ENCODE peak calls at places on chromosome 6, in ten cellular contexts. One of them, this sample, is unnamed.

GRCh38 chr6:50905297-50905696 is 86.6 kb downstream of the TFAP2B start:
- DNase-seq in GM12865: no peak
- DNase-seq in A549: no peak
- DNase-seq in fibroblast of pulmonary artery: no peak
- DNase-seq in pancreas: no peak
- DNase-seq in colonic mucosa: no peak
- DNase-seq in osteoblast: no peak
- DNase-seq in stomach: no peak
- DNase-seq in CD8-positive, alpha-beta T cell: no peak
- DNase-seq in endothelial cell: no peak
- DNase-seq in this sample: no peak

GRCh38 chr6:4656106-4656505 is 120.1 kb upstream of the CDYL start:
- DNase-seq in osteoblast: no peak
- DNase-seq in GM12865: no peak
- DNase-seq in stomach: no peak
- DNase-seq in A549: no peak
- DNase-seq in CD8-positive, alpha-beta T cell: no peak
- DNase-seq in fibroblast of pulmonary artery: no peak
- DNase-seq in pancreas: no peak
- DNase-seq in endothelial cell: no peak
- DNase-seq in colonic mucosa: no peak
- DNase-seq in this sample: no peak

GRCh38 chr6:119322034-119322433 is 27.5 kb downstream of the MAN1A1 start:
- DNase-seq in A549: no peak
- DNase-seq in GM12865: no peak
- DNase-seq in stomach: no peak
- DNase-seq in CD8-positive, alpha-beta T cell: no peak
- DNase-seq in endothelial cell: no peak
- DNase-seq in osteoblast: no peak
- DNase-seq in fibroblast of pulmonary artery: no peak
- DNase-seq in pancreas: no peak
- DNase-seq in colonic mucosa: no peak
- DNase-seq in this sample: no peak

GRCh38 chr6:6884193-6884627 is 223.6 kb upstream of the RREB1 start:
- DNase-seq in endothelial cell: no peak
- DNase-seq in pancreas: no peak
- DNase-seq in fibroblast of pulmonary artery: peak; percentile 61
- DNase-seq in CD8-positive, alpha-beta T cell: no peak
- DNase-seq in colonic mucosa: no peak
- DNase-seq in osteoblast: no peak
- DNase-seq in stomach: no peak
- DNase-seq in A549: no peak
- DNase-seq in GM12865: no peak
- DNase-seq in this sample: no peak

GRCh38 chr6:78810146-78810545 is 57.2 kb upstream of the IRAK1BP1 start:
- DNase-seq in colonic mucosa: peak; percentile 50
- DNase-seq in fibroblast of pulmonary artery: peak; percentile 65
- DNase-seq in endothelial cell: peak; percentile 37
- DNase-seq in GM12865: peak; percentile 32
- DNase-seq in CD8-positive, alpha-beta T cell: no peak
- DNase-seq in stomach: no peak
- DNase-seq in osteoblast: peak; percentile 41
- DNase-seq in A549: peak; percentile 23
- DNase-seq in pancreas: no peak
- DNase-seq in this sample: no peak

GRCh38 chr6:126919947-126920346 is 198.5 kb upstream of the RSPO3 start:
- DNase-seq in pancreas: no peak
- DNase-seq in osteoblast: peak; percentile 34
- DNase-seq in stomach: no peak
- DNase-seq in fibroblast of pulmonary artery: peak; percentile 95
- DNase-seq in A549: peak; percentile 62
- DNase-seq in CD8-positive, alpha-beta T cell: no peak
- DNase-seq in GM12865: no peak
- DNase-seq in endothelial cell: no peak
- DNase-seq in colonic mucosa: no peak
- DNase-seq in this sample: no peak

GRCh38 chr6:7140631-7141366 is 33.0 kb downstream of the RREB1 start:
- DNase-seq in fibroblast of pulmonary artery: peak; percentile 70
- DNase-seq in CD8-positive, alpha-beta T cell: peak; percentile 78
- DNase-seq in pancreas: peak; percentile 94
- DNase-seq in colonic mucosa: peak; percentile 91
- DNase-seq in stomach: peak; percentile 90
- DNase-seq in A549: peak; percentile 60
- DNase-seq in GM12865: peak; percentile 82
- DNase-seq in endothelial cell: peak; percentile 88
- DNase-seq in osteoblast: peak; percentile 99
- DNase-seq in this sample: peak; percentile 82

GRCh38 chr6:39348740-39349139 is 26.2 kb upstream of the KCNK16 start:
- DNase-seq in stomach: no peak
- DNase-seq in colonic mucosa: no peak
- DNase-seq in CD8-positive, alpha-beta T cell: no peak
- DNase-seq in osteoblast: no peak
- DNase-seq in endothelial cell: no peak
- DNase-seq in pancreas: no peak
- DNase-seq in GM12865: no peak
- DNase-seq in fibroblast of pulmonary artery: no peak
- DNase-seq in A549: no peak
- DNase-seq in this sample: no peak

GRCh38 chr6:20319520-20320357 is 81.9 kb upstream of the E2F3 start:
- DNase-seq in pancreas: no peak
- DNase-seq in colonic mucosa: peak; percentile 24
- DNase-seq in endothelial cell: no peak
- DNase-seq in GM12865: peak; percentile 97
- DNase-seq in osteoblast: no peak
- DNase-seq in A549: no peak
- DNase-seq in fibroblast of pulmonary artery: no peak
- DNase-seq in CD8-positive, alpha-beta T cell: peak; percentile 61
- DNase-seq in stomach: peak; percentile 40
- DNase-seq in this sample: no peak

GRCh38 chr6:150735340-150735851 is 130.1 kb upstream of the MTHFD1L start:
- DNase-seq in GM12865: no peak
- DNase-seq in colonic mucosa: no peak
- DNase-seq in endothelial cell: no peak
- DNase-seq in osteoblast: no peak
- DNase-seq in stomach: no peak
- DNase-seq in fibroblast of pulmonary artery: no peak
- DNase-seq in pancreas: no peak
- DNase-seq in CD8-positive, alpha-beta T cell: no peak
- DNase-seq in A549: no peak
- DNase-seq in this sample: no peak

GRCh38 chr6:20092071-20092566 is 120.2 kb downstream of the MBOAT1 start:
- DNase-seq in CD8-positive, alpha-beta T cell: no peak
- DNase-seq in A549: peak; percentile 56
- DNase-seq in GM12865: peak; percentile 59
- DNase-seq in osteoblast: peak; percentile 72
- DNase-seq in stomach: no peak
- DNase-seq in pancreas: no peak
- DNase-seq in endothelial cell: peak; percentile 24
- DNase-seq in fibroblast of pulmonary artery: peak; percentile 73
- DNase-seq in colonic mucosa: no peak
- DNase-seq in this sample: no peak

GRCh38 chr6:157944983-157945931 is 36.4 kb upstream of the SYNJ2 start:
- DNase-seq in pancreas: no peak
- DNase-seq in A549: no peak
- DNase-seq in fibroblast of pulmonary artery: no peak
- DNase-seq in endothelial cell: no peak
- DNase-seq in CD8-positive, alpha-beta T cell: peak; percentile 28
- DNase-seq in stomach: no peak
- DNase-seq in GM12865: no peak
- DNase-seq in colonic mucosa: no peak
- DNase-seq in osteoblast: no peak
- DNase-seq in this sample: no peak

GRCh38 chr6:12403201-12403826 is 113.2 kb downstream of the EDN1 start:
- DNase-seq in fibroblast of pulmonary artery: peak; percentile 48
- DNase-seq in endothelial cell: no peak
- DNase-seq in pancreas: no peak
- DNase-seq in colonic mucosa: no peak
- DNase-seq in A549: peak; percentile 33
- DNase-seq in osteoblast: peak; percentile 68
- DNase-seq in stomach: no peak
- DNase-seq in GM12865: no peak
- DNase-seq in CD8-positive, alpha-beta T cell: no peak
- DNase-seq in this sample: no peak

GRCh38 chr6:5490495-5491069 is 229.3 kb downstream of the FARS2 start:
- DNase-seq in GM12865: no peak
- DNase-seq in endothelial cell: no peak
- DNase-seq in colonic mucosa: no peak
- DNase-seq in A549: no peak
- DNase-seq in stomach: no peak
- DNase-seq in fibroblast of pulmonary artery: no peak
- DNase-seq in osteoblast: no peak
- DNase-seq in CD8-positive, alpha-beta T cell: no peak
- DNase-seq in pancreas: no peak
- DNase-seq in this sample: no peak

GRCh38 chr6:149317656-149318571 is at the start of gene TAB2:
- DNase-seq in GM12865: peak; percentile 66
- DNase-seq in pancreas: no peak
- DNase-seq in colonic mucosa: peak; percentile 60
- DNase-seq in endothelial cell: peak; percentile 57
- DNase-seq in fibroblast of pulmonary artery: no peak
- DNase-seq in stomach: peak; percentile 39
- DNase-seq in CD8-positive, alpha-beta T cell: peak; percentile 67
- DNase-seq in A549: peak; percentile 18
- DNase-seq in osteoblast: peak; percentile 90
- DNase-seq in this sample: peak; percentile 75

DNA sequence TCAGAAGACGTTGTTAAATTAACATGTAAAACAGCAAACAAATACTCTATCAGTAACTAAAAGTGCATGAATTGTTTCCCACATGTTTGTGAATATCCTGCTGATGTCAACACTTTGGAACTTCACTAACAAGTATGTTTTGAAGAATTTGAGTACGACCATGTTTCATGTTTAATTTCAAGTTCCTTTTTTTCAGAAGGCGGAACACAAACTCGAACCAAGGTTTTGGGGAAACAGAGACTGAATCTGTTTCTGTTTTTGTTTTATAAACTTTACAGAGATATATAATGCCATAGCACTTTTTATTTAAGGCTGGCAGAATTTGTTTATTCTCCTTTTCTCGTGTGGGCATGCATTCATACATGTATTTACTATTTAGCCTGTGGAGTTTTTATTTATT is 509.3 kb upstream of the CITED2 start:
- DNase-seq in stomach: no peak
- DNase-seq in endothelial cell: no peak
- DNase-seq in pancreas: no peak
- DNase-seq in CD8-positive, alpha-beta T cell: no peak
- DNase-seq in A549: no peak
- DNase-seq in fibroblast of pulmonary artery: peak; percentile 22
- DNase-seq in GM12865: no peak
- DNase-seq in osteoblast: no peak
- DNase-seq in colonic mucosa: no peak
- DNase-seq in this sample: no peak
- TF ChIP-seq CTCF in stomach: no peak
- TF ChIP-seq CTCF in endothelial cell: no peak
- TF ChIP-seq CTCF in pancreas: no peak
- TF ChIP-seq CTCF in CD8-positive, alpha-beta T cell: no peak
- TF ChIP-seq CTCF in A549: no peak
- TF ChIP-seq CTCF in fibroblast of pulmonary artery: no peak
- TF ChIP-seq CTCF in GM12865: no peak
- TF ChIP-seq CTCF in osteoblast: no peak
- TF ChIP-seq CTCF in colonic mucosa: no peak
- TF ChIP-seq CTCF in this sample: no peak

GRCh38 chr6:134814076-134814709 is 135.7 kb downstream of the ALDH8A1 start:
- DNase-seq in endothelial cell: no peak
- DNase-seq in A549: peak; percentile 19
- DNase-seq in colonic mucosa: no peak
- DNase-seq in CD8-positive, alpha-beta T cell: no peak
- DNase-seq in stomach: no peak
- DNase-seq in GM12865: no peak
- DNase-seq in fibroblast of pulmonary artery: no peak
- DNase-seq in osteoblast: no peak
- DNase-seq in pancreas: no peak
- DNase-seq in this sample: no peak
- TF ChIP-seq CTCF in endothelial cell: no peak
- TF ChIP-seq CTCF in A549: no peak
- TF ChIP-seq CTCF in colonic mucosa: no peak
- TF ChIP-seq CTCF in CD8-positive, alpha-beta T cell: no peak
- TF ChIP-seq CTCF in stomach: no peak
- TF ChIP-seq CTCF in GM12865: no peak
- TF ChIP-seq CTCF in fibroblast of pulmonary artery: no peak
- TF ChIP-seq CTCF in osteoblast: no peak
- TF ChIP-seq CTCF in pancreas: no peak
- TF ChIP-seq CTCF in this sample: no peak

DNA sequence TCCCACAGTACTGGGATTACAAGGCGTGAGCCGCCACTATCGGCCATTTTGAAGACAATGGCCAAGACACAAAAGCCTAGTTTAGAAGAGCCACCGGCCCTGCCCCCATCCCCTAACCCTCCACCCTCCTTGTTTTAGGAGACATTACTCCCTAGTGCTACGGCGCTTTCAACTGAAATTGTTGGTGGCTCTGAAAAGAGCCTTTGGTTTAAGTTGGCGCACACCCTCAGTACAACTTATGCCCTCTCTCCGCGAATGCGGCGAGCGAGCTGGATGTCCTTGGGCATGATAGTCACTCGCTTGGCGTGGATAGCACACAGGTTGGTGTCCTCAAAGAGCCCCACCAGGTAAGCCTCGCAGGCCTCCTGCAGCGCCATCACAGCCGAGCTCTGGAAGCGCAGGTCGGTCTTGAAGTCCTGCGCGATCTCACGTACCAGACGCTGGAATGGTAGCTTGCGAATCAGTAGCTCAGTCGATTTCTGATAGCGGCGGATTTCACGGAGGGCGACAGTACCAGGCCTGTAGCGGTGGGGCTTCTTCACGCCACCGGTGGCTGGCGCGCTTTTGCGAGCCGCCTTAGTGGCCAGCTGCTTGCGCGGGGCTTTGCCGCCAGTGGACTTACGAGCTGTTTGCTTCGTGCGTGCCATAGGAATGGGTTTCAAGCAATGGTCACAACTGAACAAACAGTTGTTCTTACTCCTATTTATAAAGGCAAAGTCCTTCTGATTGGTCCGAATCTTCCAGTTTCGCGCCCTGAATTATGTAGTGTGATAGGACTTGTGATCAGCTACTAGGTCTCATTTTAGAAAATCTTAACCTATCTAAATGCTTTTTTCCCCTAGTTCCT is 114.8 kb upstream of the BTN3A2 start:
- DNase-seq in CD8-positive, alpha-beta T cell: peak; percentile 69
- DNase-seq in osteoblast: peak; percentile 77
- DNase-seq in A549: peak; percentile 82
- DNase-seq in pancreas: no peak
- DNase-seq in colonic mucosa: peak; percentile 78
- DNase-seq in GM12865: peak; percentile 95
- DNase-seq in endothelial cell: peak; percentile 47
- DNase-seq in fibroblast of pulmonary artery: peak; percentile 76
- DNase-seq in stomach: peak; percentile 59
- DNase-seq in this sample: peak; percentile 72
- TF ChIP-seq CTCF in CD8-positive, alpha-beta T cell: peak; percentile 57
- TF ChIP-seq CTCF in osteoblast: peak; percentile 26
- TF ChIP-seq CTCF in A549: no peak
- TF ChIP-seq CTCF in pancreas: no peak
- TF ChIP-seq CTCF in colonic mucosa: peak; percentile 36
- TF ChIP-seq CTCF in GM12865: peak; percentile 53
- TF ChIP-seq CTCF in endothelial cell: peak; percentile 11
- TF ChIP-seq CTCF in fibroblast of pulmonary artery: peak; percentile 43
- TF ChIP-seq CTCF in stomach: no peak
- TF ChIP-seq CTCF in this sample: no peak

DNA sequence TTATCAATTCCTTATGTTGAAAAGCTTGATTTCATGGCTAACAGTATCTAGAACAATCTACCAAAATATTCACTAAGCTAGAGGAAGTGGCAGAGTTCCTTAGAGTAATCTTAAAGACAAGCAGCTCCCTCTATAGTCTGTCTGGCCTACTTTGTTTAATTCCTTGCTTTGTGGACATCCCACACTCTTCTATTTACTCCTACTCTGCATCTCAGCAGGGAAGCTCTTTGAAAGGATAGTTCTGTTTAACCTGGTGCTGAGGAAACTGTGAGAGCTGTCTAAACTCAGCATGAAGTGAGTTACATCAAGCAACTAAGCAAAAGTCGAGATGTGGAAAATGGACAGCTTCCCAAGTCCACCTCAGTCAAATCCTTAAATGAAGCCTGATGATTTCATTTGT is 4.3 kb downstream of the REV3L start:
- DNase-seq in A549: peak; percentile 60
- DNase-seq in colonic mucosa: no peak
- DNase-seq in pancreas: no peak
- DNase-seq in GM12865: peak; percentile 60
- DNase-seq in CD8-positive, alpha-beta T cell: no peak
- DNase-seq in osteoblast: peak; percentile 42
- DNase-seq in endothelial cell: no peak
- DNase-seq in stomach: no peak
- DNase-seq in fibroblast of pulmonary artery: peak; percentile 72
- DNase-seq in this sample: no peak
- TF ChIP-seq CTCF in A549: peak; percentile 49
- TF ChIP-seq CTCF in colonic mucosa: peak; percentile 21
- TF ChIP-seq CTCF in pancreas: no peak
- TF ChIP-seq CTCF in GM12865: peak; percentile 39
- TF ChIP-seq CTCF in CD8-positive, alpha-beta T cell: peak; percentile 49
- TF ChIP-seq CTCF in osteoblast: peak; percentile 50
- TF ChIP-seq CTCF in endothelial cell: no peak
- TF ChIP-seq CTCF in stomach: no peak
- TF ChIP-seq CTCF in fibroblast of pulmonary artery: peak; percentile 47
- TF ChIP-seq CTCF in this sample: no peak